ENCODE peak calls at places on chromosome 11, in nine cellular contexts. J is DND-41; A is NT2/D1; Y is heart left ventricle; Q is CD8-positive, alpha-beta T cell; R is ovary; U is aorta; Z is trophoblast cell; C is breast epithelium. G is an unnamed sample.

GRCh38 chr11:7575841-7576451 is 62.1 kb downstream of the PPFIBP2 start:
- DNase-seq in U (no peak), A (no peak), Y (no peak), Q (no peak), J (peak; percentile 68), Z (peak; percentile 67), R (peak; percentile 57), C (no peak), G (no peak)

GRCh38 chr11:1193326-1194230 is 29.3 kb upstream of the MUC5B start:
- DNase-seq in U (peak; percentile 74), A (no peak), J (no peak), Y (peak; percentile 14), Q (no peak), R (peak; percentile 19), Z (no peak), C (peak; percentile 49), G (no peak)

GRCh38 chr11:83573097-83573496 is 286.9 kb upstream of the CCDC90B start:
- DNase-seq in Q (no peak), R (no peak), C (no peak), Z (no peak), J (no peak), Y (no peak), U (no peak), A (no peak), G (no peak)

GRCh38 chr11:123302751-123303195 is 107.7 kb upstream of the CLMP start:
- DNase-seq in Y (no peak), Z (peak; percentile 83), A (no peak), Q (no peak), R (no peak), C (no peak), J (no peak), U (no peak), G (no peak)

GRCh38 chr11:121614661-121615240 is 162.0 kb upstream of the SORL1-AS1 start:
- DNase-seq in C (no peak), J (no peak), R (no peak), U (no peak), Q (no peak), Z (peak; percentile 36), A (no peak), Y (no peak), G (peak; percentile 16)

GRCh38 chr11:27611946-27612455 is 88.3 kb downstream of the BDNF start:
- DNase-seq in A (no peak), Y (no peak), Q (no peak), U (no peak), J (no peak), C (no peak), R (no peak), Z (peak; percentile 2), G (no peak)

GRCh38 chr11:70353329-70353728 is 45.0 kb upstream of the CTTN start:
- DNase-seq in Y (no peak), J (no peak), R (no peak), U (no peak), A (no peak), C (no peak), Q (no peak), Z (no peak), G (no peak)

GRCh38 chr11:126197277-126197939 is 14.0 kb downstream of the RPUSD4 start:
- DNase-seq in Z (peak; percentile 99), U (no peak), A (no peak), C (no peak), Q (no peak), J (no peak), R (no peak), Y (no peak), G (no peak)

GRCh38 chr11:77136074-77136473 is 8.0 kb downstream of the MYO7A start:
- DNase-seq in A (no peak), J (no peak), U (no peak), Z (no peak), Y (no peak), Q (no peak), C (no peak), R (no peak), G (no peak)

GRCh38 chr11:75532200-75532972 is 6.6 kb upstream of the GDPD5 start:
- DNase-seq in C (peak; percentile 64), J (peak; percentile 80), U (peak; percentile 89), R (peak; percentile 76), Q (peak; percentile 70), A (peak; percentile 61), Z (peak; percentile 89), Y (peak; percentile 54), G (peak; percentile 63)

GRCh38 chr11:128902515-128903066 is 11.4 kb downstream of the KCNJ5 start:
- DNase-seq in Q (no peak), R (no peak), C (no peak), Y (no peak), A (no peak), U (no peak), Z (peak; percentile 61), J (no peak), G (no peak)

GRCh38 chr11:99585606-99586005 is 564.9 kb downstream of the CNTN5 start:
- DNase-seq in J (no peak), U (no peak), Z (peak; percentile 54), Y (no peak), Q (no peak), C (no peak), A (no peak), R (no peak), G (no peak)

GRCh38 chr11:85725510-85726258 is 39.7 kb upstream of the CCDC89 start:
- DNase-seq in J (no peak), Y (no peak), U (no peak), A (no peak), Z (peak; percentile 82), Q (no peak), R (no peak), C (no peak), G (no peak)

GRCh38 chr11:60914620-60915249 is 777 bp downstream of the TMEM109 start:
- DNase-seq in J (peak; percentile 58), Q (no peak), R (peak; percentile 70), U (no peak), C (no peak), A (no peak), Y (no peak), Z (peak; percentile 61), G (no peak)
- H3K4me1 ChIP-seq in J (peaks cover 36% of the 10 kb centered on the region), Q (peaks cover 40% of the 10 kb centered on the region), R (peaks cover 3% of the 10 kb centered on the region), U (no peaks in the 10 kb centered on the region), C (peaks cover 4% of the 10 kb centered on the region), A (peaks cover 17% of the 10 kb centered on the region), Y (peaks cover 16% of the 10 kb centered on the region), Z (peaks cover 21% of the 10 kb centered on the region), G (peaks cover 6% of the 10 kb centered on the region)

GRCh38 chr11:107844041-107844440 is 14.5 kb downstream of the SLC35F2 start:
- DNase-seq in Y (no peak), J (no peak), Q (no peak), Z (peak; percentile 98), A (no peak), U (no peak), R (no peak), C (no peak), G (no peak)
- H3K4me1 ChIP-seq in Y (no peaks in the 10 kb centered on the region), J (no peaks in the 10 kb centered on the region), Q (peaks cover 11% of the 10 kb centered on the region), Z (peaks cover 26% of the 10 kb centered on the region), A (no peaks in the 10 kb centered on the region), U (no peaks in the 10 kb centered on the region), R (no peaks in the 10 kb centered on the region), C (no peaks in the 10 kb centered on the region), G (no peaks in the 10 kb centered on the region)

DNA sequence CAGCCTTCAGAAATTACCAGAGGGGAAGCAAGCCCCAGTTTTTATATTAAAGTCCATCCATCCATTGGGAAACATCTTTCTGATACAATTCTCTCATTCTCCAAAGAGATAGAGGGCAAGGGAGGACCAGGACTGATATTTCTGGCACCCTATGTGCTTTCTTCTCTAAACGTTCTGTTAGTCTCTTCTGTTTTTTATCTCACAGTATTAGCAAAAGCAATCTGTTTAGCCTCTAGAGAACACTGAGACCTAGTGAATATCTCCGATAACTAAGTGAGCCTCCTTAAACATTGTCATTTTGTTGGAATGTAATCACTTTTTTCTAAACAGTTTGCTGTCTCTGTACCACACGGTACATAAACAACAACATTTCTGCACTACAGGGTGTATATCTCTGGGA is 464.6 kb downstream of the JRKL start:
- DNase-seq in Y (no peak), J (no peak), A (no peak), R (no peak), C (no peak), Z (no peak), Q (no peak), U (no peak), G (no peak)
- H3K4me1 ChIP-seq in Y (no peaks in the 10 kb centered on the region), J (no peaks in the 10 kb centered on the region), A (no peaks in the 10 kb centered on the region), R (no peaks in the 10 kb centered on the region), C (no peaks in the 10 kb centered on the region), Z (no peaks in the 10 kb centered on the region), Q (no peaks in the 10 kb centered on the region), U (no peaks in the 10 kb centered on the region), G (no peaks in the 10 kb centered on the region)

GRCh38 chr11:73991471-73992006 is 8.9 kb upstream of the UCP2 start:
- DNase-seq in R (no peak), Q (no peak), C (no peak), Z (no peak), A (no peak), U (no peak), J (no peak), Y (no peak), G (no peak)
- H3K4me1 ChIP-seq in R (no peaks in the 10 kb centered on the region), Q (peaks cover 51% of the 10 kb centered on the region), C (no peaks in the 10 kb centered on the region), Z (no peaks in the 10 kb centered on the region), A (peaks cover 3% of the 10 kb centered on the region), U (no peaks in the 10 kb centered on the region), J (peaks cover 18% of the 10 kb centered on the region), Y (no peaks in the 10 kb centered on the region), G (peaks cover 2% of the 10 kb centered on the region)

DNA sequence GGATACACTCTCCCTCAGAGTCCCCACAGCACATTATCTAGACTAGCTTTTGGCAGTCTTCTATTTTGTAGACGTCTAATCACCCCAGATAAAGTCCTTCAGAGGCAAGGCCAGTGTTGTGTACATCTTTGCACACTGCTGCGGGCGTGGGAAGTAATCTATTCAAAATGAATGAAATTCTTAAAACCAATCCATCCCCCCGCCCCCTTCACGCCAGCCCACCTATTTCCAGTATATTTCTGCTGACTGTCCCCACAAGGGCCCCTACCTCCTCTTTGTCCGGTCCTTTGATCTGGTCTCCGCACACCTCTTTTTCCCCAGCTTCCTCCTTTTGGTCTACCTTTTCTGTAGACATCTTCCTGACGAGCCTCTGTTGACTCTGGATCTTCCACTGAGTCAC is 383 bp downstream of the BSCL2 start:
- DNase-seq in J (no peak), Q (no peak), A (no peak), R (peak; percentile 35), C (no peak), Y (no peak), Z (no peak), U (peak; percentile 54), G (no peak)
- H3K4me1 ChIP-seq in J (peaks cover 52% of the 10 kb centered on the region), Q (peaks cover 44% of the 10 kb centered on the region), A (peaks cover 17% of the 10 kb centered on the region), R (peaks cover 18% of the 10 kb centered on the region), C (peaks cover 3% of the 10 kb centered on the region), Y (no peaks in the 10 kb centered on the region), Z (peaks cover 30% of the 10 kb centered on the region), U (no peaks in the 10 kb centered on the region), G (no peaks in the 10 kb centered on the region)

GRCh38 chr11:10935015-10935564 is 77.2 kb upstream of the ZBED5 start:
- DNase-seq in J (no peak), A (no peak), Z (no peak), Y (no peak), U (no peak), C (no peak), Q (no peak), R (no peak), G (no peak)
- H3K4me1 ChIP-seq in J (peaks cover 17% of the 10 kb centered on the region), A (no peaks in the 10 kb centered on the region), Z (peaks cover 2% of the 10 kb centered on the region), Y (no peaks in the 10 kb centered on the region), U (no peaks in the 10 kb centered on the region), C (no peaks in the 10 kb centered on the region), Q (no peaks in the 10 kb centered on the region), R (peaks cover 6% of the 10 kb centered on the region), G (peaks cover 2% of the 10 kb centered on the region)